ENCODE peak calls at places on chromosomes 12 and 14, in nine cellular contexts. One of them, this sample, is unnamed.

GRCh38 chr14:95307402-95308041 is 12.2 kb downstream of the CLMN start:
- DNase-seq in amniotic stem cell: no peak
- DNase-seq in T-helper 1 cell: no peak
- DNase-seq in KBM-7: no peak
- DNase-seq in HT1080: no peak
- DNase-seq in COLO829: no peak
- DNase-seq in stimulated activated CD4-positive, alpha-beta T cell treated with anti-CD3 and anti-CD28 coated beads, Interleukin-15, amount 100 ng/mL, for 24 hours: no peak
- DNase-seq in NCI-H2029 treated with DMSO at 0.1 percent for 48 hours: no peak
- DNase-seq in AG09309: no peak
- DNase-seq in this sample: no peak

GRCh38 chr14:65035049-65035448 is 48.4 kb downstream of the FNTB start:
- DNase-seq in amniotic stem cell: no peak
- DNase-seq in HT1080: no peak
- DNase-seq in AG09309: no peak
- DNase-seq in T-helper 1 cell: no peak
- DNase-seq in KBM-7: no peak
- DNase-seq in COLO829: no peak
- DNase-seq in NCI-H2029 treated with DMSO at 0.1 percent for 48 hours: no peak
- DNase-seq in stimulated activated CD4-positive, alpha-beta T cell treated with anti-CD3 and anti-CD28 coated beads, Interleukin-15, amount 100 ng/mL, for 24 hours: no peak
- DNase-seq in this sample: no peak

GRCh38 chr14:77337880-77338279 is 17.0 kb downstream of the GSTZ1 start:
- DNase-seq in NCI-H2029 treated with DMSO at 0.1 percent for 48 hours: no peak
- DNase-seq in T-helper 1 cell: no peak
- DNase-seq in AG09309: no peak
- DNase-seq in HT1080: no peak
- DNase-seq in KBM-7: no peak
- DNase-seq in amniotic stem cell: no peak
- DNase-seq in stimulated activated CD4-positive, alpha-beta T cell treated with anti-CD3 and anti-CD28 coated beads, Interleukin-15, amount 100 ng/mL, for 24 hours: no peak
- DNase-seq in COLO829: no peak
- DNase-seq in this sample: no peak

GRCh38 chr14:87175175-87175574 is 817.8 kb downstream of the GALC start:
- DNase-seq in KBM-7: no peak
- DNase-seq in NCI-H2029 treated with DMSO at 0.1 percent for 48 hours: no peak
- DNase-seq in T-helper 1 cell: no peak
- DNase-seq in AG09309: no peak
- DNase-seq in COLO829: no peak
- DNase-seq in HT1080: no peak
- DNase-seq in stimulated activated CD4-positive, alpha-beta T cell treated with anti-CD3 and anti-CD28 coated beads, Interleukin-15, amount 100 ng/mL, for 24 hours: no peak
- DNase-seq in amniotic stem cell: no peak
- DNase-seq in this sample: no peak

GRCh38 chr12:31590730-31591307 is at the start of gene DENND5B:
- DNase-seq in HT1080: peak; percentile 19
- DNase-seq in NCI-H2029 treated with DMSO at 0.1 percent for 48 hours: peak; percentile 41
- DNase-seq in stimulated activated CD4-positive, alpha-beta T cell treated with anti-CD3 and anti-CD28 coated beads, Interleukin-15, amount 100 ng/mL, for 24 hours: peak; percentile 44
- DNase-seq in KBM-7: peak; percentile 47
- DNase-seq in T-helper 1 cell: no peak
- DNase-seq in AG09309: no peak
- DNase-seq in amniotic stem cell: peak; percentile 35
- DNase-seq in COLO829: peak; percentile 44
- DNase-seq in this sample: peak; percentile 89

GRCh38 chr14:42806909-42807315 is 1200.2 kb downstream of the LRFN5 start:
- DNase-seq in COLO829: no peak
- DNase-seq in NCI-H2029 treated with DMSO at 0.1 percent for 48 hours: no peak
- DNase-seq in T-helper 1 cell: no peak
- DNase-seq in amniotic stem cell: no peak
- DNase-seq in AG09309: no peak
- DNase-seq in HT1080: peak; percentile 20
- DNase-seq in KBM-7: no peak
- DNase-seq in stimulated activated CD4-positive, alpha-beta T cell treated with anti-CD3 and anti-CD28 coated beads, Interleukin-15, amount 100 ng/mL, for 24 hours: no peak
- DNase-seq in this sample: no peak

GRCh38 chr12:6205761-6206160 is 5.6 kb downstream of the CD9 start:
- DNase-seq in amniotic stem cell: no peak
- DNase-seq in NCI-H2029 treated with DMSO at 0.1 percent for 48 hours: no peak
- DNase-seq in HT1080: no peak
- DNase-seq in KBM-7: peak; percentile 74
- DNase-seq in T-helper 1 cell: no peak
- DNase-seq in COLO829: no peak
- DNase-seq in AG09309: no peak
- DNase-seq in stimulated activated CD4-positive, alpha-beta T cell treated with anti-CD3 and anti-CD28 coated beads, Interleukin-15, amount 100 ng/mL, for 24 hours: no peak
- DNase-seq in this sample: no peak

GRCh38 chr14:90111895-90112534 is 50.2 kb downstream of the KCNK13 start:
- DNase-seq in AG09309: no peak
- DNase-seq in NCI-H2029 treated with DMSO at 0.1 percent for 48 hours: no peak
- DNase-seq in amniotic stem cell: no peak
- DNase-seq in COLO829: peak; percentile 62
- DNase-seq in HT1080: peak; percentile 85
- DNase-seq in T-helper 1 cell: no peak
- DNase-seq in KBM-7: no peak
- DNase-seq in stimulated activated CD4-positive, alpha-beta T cell treated with anti-CD3 and anti-CD28 coated beads, Interleukin-15, amount 100 ng/mL, for 24 hours: no peak
- DNase-seq in this sample: no peak

GRCh38 chr14:63647696-63648410 is 6.2 kb upstream of the WDR89 start:
- DNase-seq in T-helper 1 cell: no peak
- DNase-seq in AG09309: no peak
- DNase-seq in COLO829: no peak
- DNase-seq in NCI-H2029 treated with DMSO at 0.1 percent for 48 hours: no peak
- DNase-seq in HT1080: no peak
- DNase-seq in stimulated activated CD4-positive, alpha-beta T cell treated with anti-CD3 and anti-CD28 coated beads, Interleukin-15, amount 100 ng/mL, for 24 hours: no peak
- DNase-seq in KBM-7: no peak
- DNase-seq in amniotic stem cell: no peak
- DNase-seq in this sample: no peak

GRCh38 chr14:20429801-20430669 is 5.9 kb downstream of the KLHL33 start:
- DNase-seq in T-helper 1 cell: no peak
- DNase-seq in stimulated activated CD4-positive, alpha-beta T cell treated with anti-CD3 and anti-CD28 coated beads, Interleukin-15, amount 100 ng/mL, for 24 hours: no peak
- DNase-seq in AG09309: no peak
- DNase-seq in COLO829: no peak
- DNase-seq in NCI-H2029 treated with DMSO at 0.1 percent for 48 hours: peak; percentile 83
- DNase-seq in KBM-7: no peak
- DNase-seq in HT1080: no peak
- DNase-seq in amniotic stem cell: no peak
- DNase-seq in this sample: no peak

GRCh38 chr12:79344855-79345840 is 345.6 kb downstream of the PAWR start:
- DNase-seq in NCI-H2029 treated with DMSO at 0.1 percent for 48 hours: peak; percentile 53
- DNase-seq in amniotic stem cell: no peak
- DNase-seq in stimulated activated CD4-positive, alpha-beta T cell treated with anti-CD3 and anti-CD28 coated beads, Interleukin-15, amount 100 ng/mL, for 24 hours: peak; percentile 6
- DNase-seq in AG09309: no peak
- DNase-seq in KBM-7: peak; percentile 40
- DNase-seq in HT1080: peak; percentile 44
- DNase-seq in T-helper 1 cell: no peak
- DNase-seq in COLO829: peak; percentile 10
- DNase-seq in this sample: peak; percentile 30

GRCh38 chr12:93403988-93404803 is 26.5 kb downstream of the NUDT4 start:
- DNase-seq in COLO829: no peak
- DNase-seq in amniotic stem cell: no peak
- DNase-seq in KBM-7: no peak
- DNase-seq in HT1080: no peak
- DNase-seq in NCI-H2029 treated with DMSO at 0.1 percent for 48 hours: peak; percentile 32
- DNase-seq in T-helper 1 cell: no peak
- DNase-seq in stimulated activated CD4-positive, alpha-beta T cell treated with anti-CD3 and anti-CD28 coated beads, Interleukin-15, amount 100 ng/mL, for 24 hours: no peak
- DNase-seq in AG09309: no peak
- DNase-seq in this sample: no peak

GRCh38 chr12:6207254-6207942 is 7.2 kb downstream of the CD9 start:
- DNase-seq in amniotic stem cell: no peak
- DNase-seq in KBM-7: no peak
- DNase-seq in COLO829: no peak
- DNase-seq in stimulated activated CD4-positive, alpha-beta T cell treated with anti-CD3 and anti-CD28 coated beads, Interleukin-15, amount 100 ng/mL, for 24 hours: no peak
- DNase-seq in NCI-H2029 treated with DMSO at 0.1 percent for 48 hours: no peak
- DNase-seq in HT1080: no peak
- DNase-seq in T-helper 1 cell: no peak
- DNase-seq in AG09309: no peak
- DNase-seq in this sample: no peak

GRCh38 chr12:124745468-124745890 is 118.2 kb downstream of the SCARB1 start:
- DNase-seq in KBM-7: no peak
- DNase-seq in stimulated activated CD4-positive, alpha-beta T cell treated with anti-CD3 and anti-CD28 coated beads, Interleukin-15, amount 100 ng/mL, for 24 hours: no peak
- DNase-seq in COLO829: no peak
- DNase-seq in HT1080: no peak
- DNase-seq in AG09309: no peak
- DNase-seq in T-helper 1 cell: no peak
- DNase-seq in NCI-H2029 treated with DMSO at 0.1 percent for 48 hours: no peak
- DNase-seq in amniotic stem cell: no peak
- DNase-seq in this sample: no peak

GRCh38 chr12:25187781-25188180 is 7.2 kb downstream of the DNAI7 start:
- DNase-seq in COLO829: peak; percentile 15
- DNase-seq in HT1080: peak; percentile 89
- DNase-seq in AG09309: peak; percentile 76
- DNase-seq in NCI-H2029 treated with DMSO at 0.1 percent for 48 hours: no peak
- DNase-seq in T-helper 1 cell: no peak
- DNase-seq in amniotic stem cell: peak; percentile 69
- DNase-seq in KBM-7: no peak
- DNase-seq in stimulated activated CD4-positive, alpha-beta T cell treated with anti-CD3 and anti-CD28 coated beads, Interleukin-15, amount 100 ng/mL, for 24 hours: no peak
- DNase-seq in this sample: no peak

GRCh38 chr12:122835693-122836026 is 403 bp downstream of the HIP1R start:
- DNase-seq in stimulated activated CD4-positive, alpha-beta T cell treated with anti-CD3 and anti-CD28 coated beads, Interleukin-15, amount 100 ng/mL, for 24 hours: peak; percentile 50
- DNase-seq in amniotic stem cell: no peak
- DNase-seq in COLO829: no peak
- DNase-seq in AG09309: no peak
- DNase-seq in NCI-H2029 treated with DMSO at 0.1 percent for 48 hours: no peak
- DNase-seq in T-helper 1 cell: peak; percentile 32
- DNase-seq in HT1080: no peak
- DNase-seq in KBM-7: no peak
- DNase-seq in this sample: peak; percentile 90

GRCh38 chr14:51458563-51458955 is 193.2 kb upstream of the FRMD6 start:
- DNase-seq in HT1080: peak; percentile 94
- DNase-seq in KBM-7: no peak
- DNase-seq in T-helper 1 cell: no peak
- DNase-seq in COLO829: no peak
- DNase-seq in AG09309: peak; percentile 41
- DNase-seq in amniotic stem cell: no peak
- DNase-seq in NCI-H2029 treated with DMSO at 0.1 percent for 48 hours: no peak
- DNase-seq in stimulated activated CD4-positive, alpha-beta T cell treated with anti-CD3 and anti-CD28 coated beads, Interleukin-15, amount 100 ng/mL, for 24 hours: no peak
- DNase-seq in this sample: no peak

GRCh38 chr12:123621101-123621500 is 12.4 kb downstream of the EIF2B1 start:
- DNase-seq in NCI-H2029 treated with DMSO at 0.1 percent for 48 hours: no peak
- DNase-seq in COLO829: no peak
- DNase-seq in AG09309: no peak
- DNase-seq in T-helper 1 cell: no peak
- DNase-seq in HT1080: no peak
- DNase-seq in KBM-7: no peak
- DNase-seq in stimulated activated CD4-positive, alpha-beta T cell treated with anti-CD3 and anti-CD28 coated beads, Interleukin-15, amount 100 ng/mL, for 24 hours: no peak
- DNase-seq in amniotic stem cell: no peak
- DNase-seq in this sample: no peak

GRCh38 chr12:53174881-53175491 is 5.5 kb upstream of the ZNF740 start:
- DNase-seq in amniotic stem cell: no peak
- DNase-seq in AG09309: no peak
- DNase-seq in stimulated activated CD4-positive, alpha-beta T cell treated with anti-CD3 and anti-CD28 coated beads, Interleukin-15, amount 100 ng/mL, for 24 hours: no peak
- DNase-seq in NCI-H2029 treated with DMSO at 0.1 percent for 48 hours: peak; percentile 98
- DNase-seq in T-helper 1 cell: no peak
- DNase-seq in COLO829: no peak
- DNase-seq in KBM-7: peak; percentile 63
- DNase-seq in HT1080: peak; percentile 68
- DNase-seq in this sample: no peak

GRCh38 chr14:51581017-51581881 is 70.5 kb upstream of the FRMD6 start:
- DNase-seq in KBM-7: no peak
- DNase-seq in amniotic stem cell: peak; percentile 31
- DNase-seq in T-helper 1 cell: no peak
- DNase-seq in HT1080: peak; percentile 83
- DNase-seq in NCI-H2029 treated with DMSO at 0.1 percent for 48 hours: no peak
- DNase-seq in stimulated activated CD4-positive, alpha-beta T cell treated with anti-CD3 and anti-CD28 coated beads, Interleukin-15, amount 100 ng/mL, for 24 hours: no peak
- DNase-seq in AG09309: peak; percentile 92
- DNase-seq in COLO829: no peak
- DNase-seq in this sample: no peak

GRCh38 chr12:34606749-34607519 is 584.6 kb downstream of the ALG10 start:
- DNase-seq in AG09309: no peak
- DNase-seq in KBM-7: no peak
- DNase-seq in HT1080: no peak
- DNase-seq in T-helper 1 cell: no peak
- DNase-seq in NCI-H2029 treated with DMSO at 0.1 percent for 48 hours: no peak
- DNase-seq in stimulated activated CD4-positive, alpha-beta T cell treated with anti-CD3 and anti-CD28 coated beads, Interleukin-15, amount 100 ng/mL, for 24 hours: no peak
- DNase-seq in COLO829: no peak
- DNase-seq in amniotic stem cell: no peak
- DNase-seq in this sample: no peak

GRCh38 chr12:92596388-92596787 is 106.4 kb upstream of the PLEKHG7 start:
- DNase-seq in COLO829: no peak
- DNase-seq in amniotic stem cell: no peak
- DNase-seq in KBM-7: no peak
- DNase-seq in NCI-H2029 treated with DMSO at 0.1 percent for 48 hours: no peak
- DNase-seq in stimulated activated CD4-positive, alpha-beta T cell treated with anti-CD3 and anti-CD28 coated beads, Interleukin-15, amount 100 ng/mL, for 24 hours: no peak
- DNase-seq in T-helper 1 cell: no peak
- DNase-seq in AG09309: no peak
- DNase-seq in HT1080: peak; percentile 44
- DNase-seq in this sample: no peak

GRCh38 chr14:81826080-81826479 is 292.4 kb upstream of the SEL1L start:
- DNase-seq in HT1080: no peak
- DNase-seq in T-helper 1 cell: no peak
- DNase-seq in COLO829: no peak
- DNase-seq in stimulated activated CD4-positive, alpha-beta T cell treated with anti-CD3 and anti-CD28 coated beads, Interleukin-15, amount 100 ng/mL, for 24 hours: no peak
- DNase-seq in AG09309: no peak
- DNase-seq in amniotic stem cell: no peak
- DNase-seq in NCI-H2029 treated with DMSO at 0.1 percent for 48 hours: no peak
- DNase-seq in KBM-7: no peak
- DNase-seq in this sample: no peak

GRCh38 chr12:107318804-107319535 is 225.6 kb upstream of the CRY1 start:
- DNase-seq in stimulated activated CD4-positive, alpha-beta T cell treated with anti-CD3 and anti-CD28 coated beads, Interleukin-15, amount 100 ng/mL, for 24 hours: peak; percentile 45
- DNase-seq in T-helper 1 cell: peak; percentile 10
- DNase-seq in AG09309: no peak
- DNase-seq in COLO829: no peak
- DNase-seq in amniotic stem cell: peak; percentile 22
- DNase-seq in NCI-H2029 treated with DMSO at 0.1 percent for 48 hours: peak; percentile 26
- DNase-seq in KBM-7: peak; percentile 44
- DNase-seq in HT1080: peak; percentile 43
- DNase-seq in this sample: peak; percentile 38